ENCODE peak calls at places on chromosomes 7 and 10, in four cellular contexts. One of them, this sample, is unnamed.
A peak's percentile ranks its signal among the peaks of the same experiment; 100 is the strongest.

GRCh38 chr7:130157700-130158099 is 47.5 kb downstream of the TMEM209 start:
- DNase-seq in neuronal stem cell: no peak
- DNase-seq in IMR-90: no peak
- DNase-seq in astrocyte: no peak
- DNase-seq in this sample: no peak

GRCh38 chr7:96589038-96589437 is 120.6 kb downstream of the SEM1 start:
- DNase-seq in neuronal stem cell: no peak
- DNase-seq in IMR-90: no peak
- DNase-seq in astrocyte: no peak
- DNase-seq in this sample: no peak

GRCh38 chr7:100057006-100057405 is 7.4 kb downstream of the ZSCAN21 start:
- DNase-seq in neuronal stem cell: no peak
- DNase-seq in astrocyte: no peak
- DNase-seq in IMR-90: no peak
- DNase-seq in this sample: no peak

GRCh38 chr10:101021239-101021638 is 9.7 kb downstream of the PDZD7 start:
- DNase-seq in neuronal stem cell: no peak
- DNase-seq in astrocyte: no peak
- DNase-seq in IMR-90: no peak
- DNase-seq in this sample: no peak

GRCh38 chr10:71312840-71313789 is 5.9 kb upstream of the SLC29A3 start:
- DNase-seq in IMR-90: peak; percentile 60
- DNase-seq in astrocyte: peak; percentile 56
- DNase-seq in neuronal stem cell: no peak
- DNase-seq in this sample: no peak

GRCh38 chr7:33814400-33814799 is 90.9 kb upstream of the BMPER start:
- DNase-seq in IMR-90: no peak
- DNase-seq in astrocyte: no peak
- DNase-seq in neuronal stem cell: no peak
- DNase-seq in this sample: no peak

GRCh38 chr10:26574783-26575182 is 122.7 kb upstream of the PDSS1 start:
- DNase-seq in astrocyte: no peak
- DNase-seq in neuronal stem cell: no peak
- DNase-seq in IMR-90: no peak
- DNase-seq in this sample: no peak

GRCh38 chr10:110862961-110863360 is 8.8 kb upstream of the PDCD4 start:
- DNase-seq in IMR-90: no peak
- DNase-seq in astrocyte: no peak
- DNase-seq in neuronal stem cell: no peak
- DNase-seq in this sample: no peak

GRCh38 chr10:30413996-30414576 is 19.9 kb upstream of the MAP3K8 start:
- DNase-seq in astrocyte: peak; percentile 32
- DNase-seq in neuronal stem cell: no peak
- DNase-seq in IMR-90: peak; percentile 71
- DNase-seq in this sample: no peak

DNA sequence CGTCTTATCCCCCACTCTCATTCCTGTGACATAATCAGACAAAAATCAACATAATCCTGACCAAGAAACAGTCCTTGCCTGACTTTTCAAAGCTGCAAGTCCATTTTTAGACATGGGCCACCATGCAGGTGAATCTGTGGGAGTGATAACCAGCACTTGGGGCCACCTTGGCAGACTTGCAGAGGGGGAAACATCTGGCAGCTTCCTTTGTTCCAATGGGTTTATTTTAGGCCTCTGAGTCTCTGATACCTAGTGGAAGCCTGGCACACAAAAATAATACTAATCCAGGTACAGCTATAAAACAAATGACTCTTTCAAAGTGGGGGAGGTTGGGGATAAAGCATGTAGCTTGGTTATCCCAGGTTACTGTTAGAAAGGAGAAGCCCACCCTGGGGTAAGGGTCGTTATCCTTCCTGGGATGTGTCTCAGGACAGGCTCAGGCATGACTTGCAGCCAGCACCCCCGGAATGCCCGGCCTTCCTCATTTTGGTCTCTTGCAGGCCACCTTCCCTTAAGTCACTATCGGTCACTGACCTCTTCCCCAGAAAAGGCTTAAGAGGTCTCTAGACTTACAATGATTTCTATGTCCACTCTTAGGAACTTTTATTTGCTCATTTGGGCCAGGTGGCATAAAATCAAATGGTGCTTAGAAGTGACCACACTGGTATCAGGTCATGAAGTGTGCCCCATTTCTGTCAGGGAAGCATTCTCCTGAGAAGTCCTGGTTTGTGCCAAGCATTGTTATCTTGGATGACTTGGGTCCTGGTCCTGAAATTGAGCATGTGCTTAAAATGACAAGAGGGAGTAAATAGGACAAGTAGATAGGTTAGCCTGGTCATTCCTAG is 37.6 kb downstream of the EEPD1 start:
- DNase-seq in neuronal stem cell: no peak
- DNase-seq in astrocyte: no peak
- DNase-seq in IMR-90: peak; percentile 25
- DNase-seq in this sample: no peak
- H3K4me2 ChIP-seq in neuronal stem cell: no peak overlapping the region
- H3K4me2 ChIP-seq in astrocyte: no peak overlapping the region
- H3K4me2 ChIP-seq in IMR-90: no peak overlapping the region
- H3K4me2 ChIP-seq in this sample: no peak overlapping the region

GRCh38 chr10:121460733-121461132 is 137.5 kb downstream of the FGFR2 start:
- DNase-seq in neuronal stem cell: no peak
- DNase-seq in IMR-90: no peak
- DNase-seq in astrocyte: no peak
- DNase-seq in this sample: no peak
- H2AFZ ChIP-seq in neuronal stem cell: no peak overlapping the region
- H2AFZ ChIP-seq in IMR-90: no peak overlapping the region
- H2AFZ ChIP-seq in astrocyte: no peak overlapping the region
- H2AFZ ChIP-seq in this sample: no peak overlapping the region

DNA sequence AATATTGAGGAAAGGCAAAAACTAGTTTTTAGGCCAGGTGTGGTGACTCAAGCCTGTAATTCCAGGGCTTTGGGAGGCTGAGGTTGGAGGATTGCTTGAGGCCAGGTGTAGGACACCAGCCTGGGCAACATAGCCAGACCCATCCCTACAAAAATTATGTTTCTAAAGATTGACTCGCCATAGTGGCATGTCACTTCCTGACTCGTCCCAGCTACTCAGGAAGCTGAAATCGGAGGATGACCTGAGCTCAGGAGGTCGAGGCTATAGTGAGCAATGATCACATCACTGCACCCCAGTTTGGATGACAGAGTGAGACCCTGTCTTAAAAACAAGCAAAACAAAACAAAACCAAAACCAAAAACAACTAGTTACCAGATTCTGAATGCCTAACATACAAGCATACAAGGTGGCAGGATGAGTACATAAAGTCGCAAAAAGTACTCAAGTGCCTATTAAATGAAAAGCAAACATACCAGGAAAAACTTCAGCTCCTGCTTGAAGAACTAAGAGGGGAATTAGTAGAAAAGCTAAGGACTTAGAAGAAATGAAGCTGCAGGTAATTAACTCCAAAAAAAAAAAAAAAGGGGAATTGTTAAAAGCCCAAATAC is 14.1 kb downstream of the ZNF398 start:
- DNase-seq in IMR-90: peak; percentile 59
- DNase-seq in astrocyte: no peak
- DNase-seq in neuronal stem cell: no peak
- DNase-seq in this sample: no peak
- H3K4me3 ChIP-seq in IMR-90: no peak overlapping the region
- H3K4me3 ChIP-seq in astrocyte: no peak overlapping the region
- H3K4me3 ChIP-seq in neuronal stem cell: no peak overlapping the region
- H3K4me3 ChIP-seq in this sample: no peak overlapping the region

GRCh38 chr10:24866615-24867583 is 85.5 kb downstream of the PRTFDC1 start:
- DNase-seq in astrocyte: peak; percentile 88
- DNase-seq in neuronal stem cell: no peak
- DNase-seq in IMR-90: peak; percentile 87
- DNase-seq in this sample: no peak
- H3K4me2 ChIP-seq in astrocyte: peak overlapping the region; percentile 80
- H3K4me2 ChIP-seq in neuronal stem cell: no peak overlapping the region
- H3K4me2 ChIP-seq in IMR-90: peak overlapping the region; percentile 1
- H3K4me2 ChIP-seq in this sample: peak overlapping the region; percentile 73

GRCh38 chr7:77359599-77359998 is 56.5 kb downstream of the GSAP start:
- DNase-seq in neuronal stem cell: no peak
- DNase-seq in astrocyte: no peak
- DNase-seq in IMR-90: no peak
- DNase-seq in this sample: no peak
- H2AFZ ChIP-seq in neuronal stem cell: no peak overlapping the region
- H2AFZ ChIP-seq in astrocyte: no peak overlapping the region
- H2AFZ ChIP-seq in IMR-90: no peak overlapping the region
- H2AFZ ChIP-seq in this sample: peak overlapping the region; percentile 1

GRCh38 chr7:141700848-141701371 is 1.1 kb downstream of the DENND11 start:
- DNase-seq in astrocyte: no peak
- DNase-seq in IMR-90: no peak
- DNase-seq in neuronal stem cell: no peak
- DNase-seq in this sample: no peak
- H3K4me3 ChIP-seq in astrocyte: peak overlapping the region; percentile 55
- H3K4me3 ChIP-seq in IMR-90: peak overlapping the region; percentile 88
- H3K4me3 ChIP-seq in neuronal stem cell: peak overlapping the region; percentile 60
- H3K4me3 ChIP-seq in this sample: peak overlapping the region; percentile 56

DNA sequence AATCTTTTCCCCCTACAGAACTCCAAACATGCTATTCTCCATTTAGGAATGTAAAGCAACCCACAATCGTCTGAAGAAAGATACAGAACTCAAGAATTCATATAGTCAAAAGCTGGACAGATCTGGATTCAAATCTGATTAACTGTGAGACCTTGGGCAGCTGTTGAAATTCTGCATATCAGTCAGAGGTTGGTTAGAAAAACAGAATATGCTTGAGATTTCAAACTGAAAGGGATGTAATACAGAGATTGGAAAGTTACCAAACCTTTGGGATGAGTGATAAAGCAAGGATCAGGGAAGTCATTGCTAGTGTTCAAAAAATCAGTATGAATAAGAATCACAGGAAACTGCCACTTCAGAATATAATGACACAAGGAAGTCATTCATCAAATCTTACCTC is 406.6 kb downstream of the HTR7 start:
- DNase-seq in astrocyte: no peak
- DNase-seq in IMR-90: no peak
- DNase-seq in neuronal stem cell: no peak
- DNase-seq in this sample: no peak
- H3K4me2 ChIP-seq in astrocyte: peak overlapping the region; percentile 62
- H3K4me2 ChIP-seq in IMR-90: no peak overlapping the region
- H3K4me2 ChIP-seq in neuronal stem cell: no peak overlapping the region
- H3K4me2 ChIP-seq in this sample: peak overlapping the region; percentile 22

GRCh38 chr10:84173543-84173942 is at the start of gene GPR15LG:
- DNase-seq in astrocyte: no peak
- DNase-seq in neuronal stem cell: no peak
- DNase-seq in IMR-90: no peak
- DNase-seq in this sample: no peak
- H2AFZ ChIP-seq in astrocyte: no peak within 1 kb of the TSS
- H2AFZ ChIP-seq in neuronal stem cell: peak within 1 kb of the TSS; percentile 92
- H2AFZ ChIP-seq in IMR-90: no peak within 1 kb of the TSS
- H2AFZ ChIP-seq in this sample: peak within 1 kb of the TSS; percentile 62